ENCODE peak calls at places on chromosomes 1 and 21, in five cellular contexts. C is fibroblast of pulmonary artery, J is astrocyte of the cerebellum, B is astrocyte of the spinal cord, S is GM23248. U is an unnamed sample.

GRCh38 chr1:164772635-164773034 is 213.7 kb downstream of the PBX1 start:
- DNase-seq in S (peak; percentile 98), B (peak; percentile 91), C (peak; percentile 84), J (peak; percentile 60), U (peak; percentile 84)

GRCh38 chr1:67803380-67804279 is 29.6 kb downstream of the GNG12 start:
- DNase-seq in B (no peak), S (peak; percentile 46), J (no peak), C (peak; percentile 22), U (no peak)

GRCh38 chr21:23524685-23525084 is 2082.6 kb downstream of the MRPL39 start:
- DNase-seq in J (no peak), B (no peak), S (no peak), C (no peak), U (no peak)

GRCh38 chr1:219518168-219518905 is 94.6 kb downstream of the ZC3H11B start:
- DNase-seq in B (peak; percentile 50), J (no peak), S (peak; percentile 47), C (peak; percentile 45), U (peak; percentile 64)

GRCh38 chr1:119475866-119476439 is 31.1 kb upstream of the HSD3B1 start:
- DNase-seq in J (no peak), S (peak; percentile 47), B (peak; percentile 15), C (peak; percentile 47), U (peak; percentile 74)

GRCh38 chr1:230621290-230622022 is 20.8 kb upstream of the COG2 start:
- DNase-seq in C (no peak), B (no peak), J (no peak), S (no peak), U (no peak)

GRCh38 chr1:244214009-244214967 is 163.2 kb downstream of the ZBTB18 start:
- DNase-seq in B (peak; percentile 99), S (no peak), C (peak; percentile 93), J (peak; percentile 99), U (peak; percentile 81)

GRCh38 chr1:202018476-202019234 is 8.3 kb downstream of the ELF3 start:
- DNase-seq in S (no peak), B (no peak), C (no peak), J (no peak), U (peak; percentile 99)

GRCh38 chr1:115237507-115237906 is 100.5 kb downstream of the NGF start:
- DNase-seq in S (peak; percentile 62), J (no peak), C (no peak), B (peak; percentile 32), U (no peak)

GRCh38 chr1:229058716-229059115 is 212.2 kb upstream of the RAB4A start:
- DNase-seq in B (no peak), C (peak; percentile 19), S (no peak), J (no peak), U (no peak)

GRCh38 chr1:23108918-23109533 is 59.6 kb downstream of the LUZP1 start:
- DNase-seq in J (no peak), C (no peak), S (no peak), B (no peak), U (peak; percentile 24)

GRCh38 chr21:45871616-45872236 is 109.8 kb upstream of the COL6A1 start:
- DNase-seq in S (no peak), B (no peak), C (no peak), J (no peak), U (no peak)

GRCh38 chr1:109467301-109467777 is 993 bp downstream of the SYPL2 start:
- DNase-seq in B (no peak), J (no peak), S (no peak), C (no peak), U (no peak)

GRCh38 chr1:31033573-31033972 is 31.9 kb downstream of the PUM1 start:
- DNase-seq in B (no peak), J (no peak), S (no peak), C (no peak), U (peak; percentile 16)

GRCh38 chr1:163796394-163796821 is 474.7 kb downstream of the NUF2 start:
- DNase-seq in B (peak; percentile 8), C (peak; percentile 3), S (peak; percentile 38), J (peak; percentile 13), U (no peak)

GRCh38 chr1:98660941-98661543 is 479 bp upstream of the SNX7 start:
- DNase-seq in B (peak; percentile 31), S (peak; percentile 63), C (peak; percentile 33), J (no peak), U (no peak)

GRCh38 chr1:208188607-208189006 is 55.6 kb downstream of the PLXNA2 start:
- DNase-seq in B (no peak), S (no peak), C (no peak), J (no peak), U (no peak)

GRCh38 chr21:44905725-44906084 is 15.0 kb downstream of the ITGB2 start:
- DNase-seq in B (no peak), J (no peak), C (no peak), S (no peak), U (no peak)

GRCh38 chr1:217660353-217661062 is 29.4 kb downstream of the SPATA17 start:
- DNase-seq in B (peak; percentile 60), S (peak; percentile 92), J (peak; percentile 12), C (peak; percentile 66), U (no peak)

GRCh38 chr1:163472267-163472666 is 150.5 kb downstream of the NUF2 start:
- DNase-seq in B (peak; percentile 9), S (no peak), J (no peak), C (no peak), U (no peak)

GRCh38 chr1:50841791-50842387 is 118.2 kb downstream of the FAF1 start:
- DNase-seq in S (peak; percentile 70), J (peak; percentile 16), C (peak; percentile 72), B (peak; percentile 56), U (no peak)

GRCh38 chr1:21604208-21604957 is 64.8 kb downstream of the RAP1GAP start:
- DNase-seq in C (no peak), J (no peak), B (no peak), S (no peak), U (no peak)

GRCh38 chr1:225299624-225300023 is 128.2 kb downstream of the LBR start:
- DNase-seq in B (peak; percentile 3), C (peak; percentile 30), J (no peak), S (peak; percentile 29), U (no peak)

GRCh38 chr1:115976062-115976899 is at the start of gene SLC22A15:
- DNase-seq in S (peak; percentile 80), C (peak; percentile 54), B (peak; percentile 18), J (no peak), U (peak; percentile 63)

GRCh38 chr1:229431270-229432115 is 2.4 kb downstream of the ACTA1 start:
- DNase-seq in C (no peak), S (peak; percentile 20), J (no peak), B (no peak), U (no peak)

GRCh38 chr1:107965112-107965991 is at the start of gene VAV3:
- DNase-seq in J (peak; percentile 35), S (peak; percentile 79), C (peak; percentile 59), B (peak; percentile 55), U (peak; percentile 34)

GRCh38 chr1:218431476-218431875 is 86.3 kb downstream of the TGFB2 start:
- DNase-seq in C (no peak), J (no peak), S (no peak), B (no peak), U (no peak)

GRCh38 chr1:116115476-116115875 is 4.3 kb downstream of the MAB21L3 start:
- DNase-seq in B (peak; percentile 31), C (peak; percentile 33), S (peak; percentile 89), J (peak; percentile 28), U (peak; percentile 33)

GRCh38 chr1:211606327-211606913 is 27.5 kb upstream of the SLC30A1 start:
- DNase-seq in J (no peak), C (no peak), B (no peak), S (no peak), U (peak; percentile 26)

GRCh38 chr21:44986471-44987291 is 46.9 kb downstream of the SLX9 start:
- DNase-seq in J (no peak), S (no peak), C (no peak), B (no peak), U (no peak)

GRCh38 chr1:31785020-31785946 is 21.1 kb upstream of the ADGRB2 start:
- DNase-seq in J (no peak), C (no peak), B (no peak), S (no peak), U (no peak)

GRCh38 chr1:173527151-173527826 is 50.2 kb downstream of the PRDX6 start:
- DNase-seq in S (no peak), B (no peak), C (peak; percentile 70), J (no peak), U (peak; percentile 16)

GRCh38 chr1:235152235-235152634 is 8.8 kb downstream of the RBM34 start:
- DNase-seq in C (no peak), J (no peak), S (no peak), B (no peak), U (no peak)

GRCh38 chr1:232880354-232880753 is 70.1 kb upstream of the NTPCR start:
- DNase-seq in S (peak; percentile 55), B (peak; percentile 34), J (no peak), C (peak; percentile 46), U (no peak)

GRCh38 chr1:15417365-15417934 is 7.8 kb downstream of the EFHD2 start:
- DNase-seq in S (peak; percentile 63), B (peak; percentile 77), J (no peak), C (peak; percentile 35), U (peak; percentile 75)

GRCh38 chr1:61983236-61983635 is 211.4 kb upstream of the L1TD1 start:
- DNase-seq in B (no peak), S (no peak), J (no peak), C (no peak), U (no peak)

GRCh38 chr1:218330043-218330623 is 15.0 kb upstream of the TGFB2 start:
- DNase-seq in B (peak; percentile 57), S (peak; percentile 55), C (peak; percentile 74), J (no peak), U (peak; percentile 48)

GRCh38 chr1:151255381-151255780 is 847 bp downstream of the PSMD4 start:
- DNase-seq in S (peak; percentile 51), B (no peak), J (no peak), C (peak; percentile 13), U (no peak)

GRCh38 chr1:211326528-211327340 is at the start of gene TRAF5:
- DNase-seq in S (peak; percentile 72), J (no peak), C (peak; percentile 59), B (peak; percentile 39), U (no peak)

GRCh38 chr1:14303011-14303410 is 295.5 kb upstream of the KAZN start:
- DNase-seq in S (no peak), J (no peak), B (no peak), C (no peak), U (no peak)
- H3K4me3 ChIP-seq in S (no peak overlapping the region), J (no peak overlapping the region), B (no peak overlapping the region), C (no peak overlapping the region), U (no peak overlapping the region)

GRCh38 chr1:6612641-6613360 is 730 bp upstream of the PHF13 start:
- DNase-seq in J (no peak), C (peak; percentile 44), B (peak; percentile 47), S (peak; percentile 83), U (peak; percentile 60)
- H3K4me3 ChIP-seq in J (peak overlapping the region; percentile 79), C (peak overlapping the region; percentile 88), B (peak overlapping the region; percentile 56), S (peak overlapping the region; percentile 91), U (peak overlapping the region; percentile 64)

GRCh38 chr1:54950361-54951163 is 29.9 kb upstream of the TMEM61 start:
- DNase-seq in J (peak; percentile 80), B (peak; percentile 83), S (peak; percentile 92), C (peak; percentile 94), U (peak; percentile 72)
- H3K4me3 ChIP-seq in J (no peak overlapping the region), B (no peak overlapping the region), S (peak overlapping the region; percentile 37), C (no peak overlapping the region), U (no peak overlapping the region)

GRCh38 chr1:39269791-39270342 is 65.4 kb downstream of the MACF1 start:
- DNase-seq in J (no peak), S (peak; percentile 57), B (peak; percentile 47), C (peak; percentile 71), U (no peak)
- H3K4me3 ChIP-seq in J (no peak overlapping the region), S (peak overlapping the region; percentile 43), B (peak overlapping the region; percentile 12), C (no peak overlapping the region), U (no peak overlapping the region)

GRCh38 chr1:11787251-11787803 is 18.4 kb downstream of the MTHFR start:
- DNase-seq in C (peak; percentile 60), B (peak; percentile 29), S (peak; percentile 68), J (no peak), U (peak; percentile 74)
- H3K4me3 ChIP-seq in C (no peak overlapping the region), B (no peak overlapping the region), S (no peak overlapping the region), J (no peak overlapping the region), U (no peak overlapping the region)